ENCODE peak calls at places on chromosomes 2 and 18, in eight cellular contexts. M is EL; P is amniotic epithelial cell; I is posterior cingulate gyrus; D is dermis blood vessel endothelial cell; X is GM12865; J is activated T-cell treated with anti-CD3 and anti-CD28 coated beads, Interleukin-2, amount 50 U/mL, for 4 hours; Q is stimulated activated naive CD8-positive, alpha-beta T cell treated with anti-CD3 and anti-CD28 coated beads, Interleukin-15, amount 100 ng/mL, for 72 hours. T is an unnamed sample.

GRCh38 chr2:15939854-15940660 is at the start of gene MYCN:
- DNase-seq in I (peak; percentile 71), Q (peak; percentile 52), M (peak; percentile 10), D (peak; percentile 36), X (no peak), P (peak; percentile 15), J (peak; percentile 18), T (peak; percentile 69)

GRCh38 chr2:139000087-139000486 is 219.9 kb upstream of the NXPH2 start:
- DNase-seq in J (no peak), P (no peak), Q (no peak), D (no peak), I (no peak), X (no peak), M (no peak), T (no peak)

GRCh38 chr2:126902859-126903258 is 4.2 kb downstream of the TEX51 start:
- DNase-seq in I (no peak), X (no peak), M (no peak), D (no peak), P (no peak), J (no peak), Q (no peak), T (no peak)

GRCh38 chr18:55830490-55830889 is 242.5 kb upstream of the TCF4 start:
- DNase-seq in J (no peak), M (peak; percentile 58), D (no peak), X (no peak), P (no peak), I (no peak), Q (no peak), T (no peak)

GRCh38 chr2:4214444-4215295 is 511.3 kb downstream of the DCDC2C start:
- DNase-seq in X (peak; percentile 7), J (no peak), M (no peak), I (no peak), P (no peak), Q (no peak), D (no peak), T (no peak)

GRCh38 chr18:48766025-48766424 is 184.7 kb downstream of the SMAD7 start:
- DNase-seq in D (no peak), M (peak; percentile 37), J (no peak), I (no peak), P (peak; percentile 71), Q (no peak), X (no peak), T (no peak)

GRCh38 chr2:173761603-173762119 is 203.5 kb downstream of the SP3 start:
- DNase-seq in Q (no peak), I (no peak), P (no peak), X (no peak), J (no peak), D (no peak), M (no peak), T (no peak)

GRCh38 chr18:48852792-48853191 is 98.0 kb downstream of the SMAD7 start:
- DNase-seq in X (no peak), I (no peak), P (no peak), M (no peak), J (no peak), Q (no peak), D (no peak), T (no peak)

GRCh38 chr2:70960833-70961647 is 17.4 kb upstream of the ANKRD53 start:
- DNase-seq in Q (no peak), X (no peak), M (no peak), J (no peak), I (peak; percentile 2), D (no peak), P (no peak), T (peak; percentile 39)

GRCh38 chr2:238066218-238066617 is 5.4 kb downstream of the SCLY start:
- DNase-seq in M (no peak), P (no peak), I (no peak), X (no peak), D (no peak), J (no peak), Q (no peak), T (no peak)

GRCh38 chr2:71672011-71672639 is 218.8 kb downstream of the DYSF start:
- DNase-seq in Q (no peak), M (no peak), P (no peak), J (no peak), X (no peak), D (no peak), I (no peak), T (peak; percentile 39)

GRCh38 chr2:120424274-120424796 is 78.4 kb downstream of the INHBB start:
- DNase-seq in Q (no peak), M (no peak), I (no peak), J (no peak), D (no peak), X (no peak), P (no peak), T (peak; percentile 37)

GRCh38 chr2:146661494-146662096 is 1183.2 kb upstream of the ACVR2A start:
- DNase-seq in P (peak; percentile 56), X (peak; percentile 16), M (peak; percentile 47), I (no peak), J (no peak), Q (no peak), D (peak; percentile 60), T (no peak)

GRCh38 chr2:98483257-98483861 is 38.7 kb downstream of the INPP4A start:
- DNase-seq in M (no peak), I (no peak), D (no peak), J (no peak), P (no peak), X (peak; percentile 92), Q (no peak), T (peak; percentile 68)

GRCh38 chr18:9048808-9049494 is 53.5 kb upstream of the NDUFV2 start:
- DNase-seq in J (no peak), P (peak; percentile 24), I (no peak), M (peak; percentile 35), Q (no peak), D (peak; percentile 10), X (peak; percentile 35), T (no peak)

GRCh38 chr18:8121942-8122480 is 487.2 kb upstream of the RAB12 start:
- DNase-seq in Q (no peak), X (no peak), P (peak; percentile 74), I (no peak), D (peak; percentile 54), J (no peak), M (peak; percentile 85), T (no peak)

GRCh38 chr2:99154643-99155536 is at the start of the genes LIPT1 and TSGA10:
- DNase-seq in I (peak; percentile 86), M (peak; percentile 91), D (peak; percentile 92), J (peak; percentile 87), P (peak; percentile 89), X (peak; percentile 95), Q (peak; percentile 89), T (peak; percentile 94)

GRCh38 chr2:201781583-201782051 is 884 bp upstream of the ALS2 start:
- DNase-seq in Q (peak; percentile 6), I (peak; percentile 10), D (peak; percentile 31), X (peak; percentile 8), P (no peak), M (no peak), J (no peak), T (no peak)

GRCh38 chr2:67309281-67309680 is 87.9 kb upstream of the ETAA1 start:
- DNase-seq in P (peak; percentile 42), J (no peak), D (no peak), I (no peak), X (no peak), M (peak; percentile 29), Q (no peak), T (no peak)

GRCh38 chr2:44201648-44202047 is 33.0 kb downstream of the PPM1B start:
- DNase-seq in X (no peak), I (no peak), M (peak; percentile 8), J (no peak), P (peak; percentile 39), Q (no peak), D (no peak), T (no peak)

GRCh38 chr18:68607852-68608251 is 107.1 kb downstream of the TMX3 start:
- DNase-seq in P (no peak), Q (no peak), I (no peak), J (no peak), M (no peak), D (no peak), X (no peak), T (no peak)

GRCh38 chr2:238728322-238729260 is 119.3 kb upstream of the TWIST2 start:
- DNase-seq in J (no peak), I (no peak), D (no peak), Q (no peak), P (peak; percentile 74), X (no peak), M (peak; percentile 88), T (no peak)

GRCh38 chr2:240795468-240795867 is 24.6 kb downstream of the KIF1A start:
- DNase-seq in D (no peak), Q (no peak), I (no peak), M (no peak), X (no peak), P (no peak), J (no peak), T (no peak)

GRCh38 chr2:144596074-144596871 is 76.4 kb upstream of the ZEB2 start:
- DNase-seq in D (peak; percentile 81), I (no peak), Q (no peak), M (peak; percentile 57), X (peak; percentile 50), J (no peak), P (peak; percentile 86), T (peak; percentile 46)

GRCh38 chr2:192298664-192299063 is 103.9 kb upstream of the TMEFF2 start:
- DNase-seq in P (no peak), Q (no peak), J (no peak), X (no peak), D (no peak), M (peak; percentile 3), I (no peak), T (no peak)

GRCh38 chr18:63648241-63648640 is 4.2 kb upstream of the SERPINB4 start:
- DNase-seq in D (no peak), X (no peak), Q (no peak), J (no peak), M (peak; percentile 64), I (no peak), P (peak; percentile 75), T (no peak)

GRCh38 chr2:230942371-230942770 is 17.3 kb upstream of the GPR55 start:
- DNase-seq in I (no peak), J (no peak), P (no peak), Q (no peak), D (no peak), X (peak; percentile 72), M (no peak), T (peak; percentile 31)

GRCh38 chr18:47283476-47283875 is 32.0 kb upstream of the SKOR2 start:
- DNase-seq in P (peak; percentile 5), J (no peak), Q (no peak), X (peak; percentile 20), D (peak; percentile 65), I (no peak), M (peak; percentile 42), T (no peak)

GRCh38 chr2:29130295-29130694 is 15.1 kb downstream of the CLIP4 start:
- DNase-seq in D (peak; percentile 80), M (peak; percentile 76), I (no peak), X (peak; percentile 66), J (no peak), P (peak; percentile 84), Q (no peak), T (no peak)

GRCh38 chr18:76756491-76757288 is 65.7 kb upstream of the ZNF236 start:
- DNase-seq in P (no peak), Q (no peak), I (no peak), X (no peak), J (no peak), M (peak; percentile 5), D (no peak), T (peak; percentile 66)

GRCh38 chr18:12313530-12314245 is 5.6 kb downstream of the TUBB6 start:
- DNase-seq in P (no peak), X (no peak), I (no peak), J (no peak), Q (no peak), D (no peak), M (no peak), T (no peak)

GRCh38 chr18:23626451-23627279 is 36.0 kb downstream of the ANKRD29 start:
- DNase-seq in P (no peak), M (peak; percentile 57), Q (no peak), I (no peak), D (peak; percentile 65), X (no peak), J (no peak), T (no peak)

GRCh38 chr2:73728711-73729110 is 8.4 kb downstream of the TPRKB start:
- DNase-seq in M (no peak), Q (no peak), X (no peak), I (no peak), D (no peak), J (no peak), P (no peak), T (no peak)

T was measured in ureter.